ENCODE peak calls at places on chromosomes 6 and 20, in five cellular contexts. Q is transverse colon, U is GM13977, B is foreskin fibroblast, O is cardiac muscle cell. J is an unnamed sample.

GRCh38 chr6:11384531-11385309 is 152.3 kb upstream of the NEDD9 start:
- DNase-seq in U (no peak), Q (no peak), O (no peak), B (no peak), J (no peak)

GRCh38 chr6:149862901-149863595 is 1.1 kb downstream of the LRP11 start:
- DNase-seq in O (peak), U (peak), Q (peak), B (peak), J (peak)

GRCh38 chr6:30571085-30572077 is at the start of gene ABCF1:
- DNase-seq in Q (peak), B (peak), U (peak), O (peak), J (peak)

GRCh38 chr6:6678185-6678671 is 89.7 kb downstream of the LY86 start:
- DNase-seq in U (no peak), B (no peak), Q (peak), O (peak), J (no peak)

GRCh38 chr20:58555078-58555765 is 40.0 kb upstream of the APCDD1L start:
- DNase-seq in Q (no peak), U (no peak), B (peak), O (peak), J (no peak)

GRCh38 chr20:50762045-50762422 is 30.7 kb downstream of the PARD6B start:
- DNase-seq in U (no peak), Q (no peak), B (no peak), O (peak), J (no peak)

GRCh38 chr6:13484138-13484708 is 3.2 kb downstream of the GFOD1 start:
- DNase-seq in U (peak), Q (no peak), O (no peak), B (no peak), J (peak)

GRCh38 chr6:45759134-45759849 is 256.4 kb downstream of the CLIC5 start:
- DNase-seq in O (no peak), B (no peak), Q (no peak), U (no peak), J (no peak)

GRCh38 chr20:44776977-44777376 is 31.3 kb downstream of the KCNK15 start:
- DNase-seq in O (peak), U (no peak), B (no peak), Q (no peak), J (peak)

GRCh38 chr20:50288128-50288623 is 97.5 kb downstream of the CEBPB start:
- DNase-seq in B (no peak), U (no peak), Q (no peak), O (no peak), J (no peak)

GRCh38 chr20:19757973-19758887 is at the start of gene RIN2:
- DNase-seq in Q (peak), U (peak), O (peak), B (peak), J (peak)

GRCh38 chr6:24935753-24936152 is at the start of gene RIPOR2:
- DNase-seq in O (no peak), B (no peak), U (no peak), Q (peak), J (peak)

GRCh38 chr6:167678102-167679101 is 148.3 kb upstream of the AFDN start:
- DNase-seq in Q (peak), O (peak), B (no peak), U (no peak), J (no peak)

GRCh38 chr6:25995507-25995906 is 32.9 kb downstream of the TRIM38 start:
- DNase-seq in U (no peak), Q (no peak), O (no peak), B (no peak), J (no peak)

GRCh38 chr6:104572901-104573300 is 286.8 kb downstream of the HACE1 start:
- DNase-seq in O (no peak), U (no peak), Q (no peak), B (no peak), J (no peak)

DNA sequence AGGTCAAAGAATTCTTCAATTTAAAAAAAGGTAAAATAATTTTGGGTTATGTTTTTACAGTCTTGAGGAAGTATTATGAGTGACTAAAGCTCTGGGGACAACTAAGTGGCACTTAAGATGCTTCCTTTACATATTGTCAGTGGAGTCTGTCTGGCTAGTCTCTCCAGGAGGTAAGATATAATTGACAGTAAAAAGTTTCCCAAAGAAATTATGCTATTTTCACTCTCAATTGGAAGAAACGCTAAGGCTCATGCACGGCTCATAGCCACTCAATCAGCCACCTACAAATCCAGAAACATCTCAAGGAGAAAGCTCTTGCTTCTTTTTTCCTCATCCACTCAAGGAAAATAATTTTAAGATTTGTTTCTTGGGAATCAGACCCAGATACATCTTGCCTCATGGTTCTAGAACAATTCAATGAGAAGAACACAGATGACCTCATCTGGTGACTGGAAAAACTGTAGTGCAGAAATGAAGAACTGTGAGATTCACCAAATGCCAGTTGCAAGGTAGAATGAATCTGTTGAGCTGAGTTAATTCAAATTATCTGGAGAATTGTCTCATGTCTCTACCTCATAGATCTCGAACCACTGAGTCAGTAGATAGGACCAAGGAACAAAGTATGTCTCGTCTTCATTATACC is 252.9 kb downstream of the TPBG start:
- DNase-seq in Q (no peak), B (peak), O (peak), U (no peak), J (no peak)
- TF ChIP-seq CTCF in Q (no peak), B (peak), O (peak), U (no peak), J (no peak)

GRCh38 chr20:1424336-1424735 is 31.5 kb upstream of the FKBP1A start:
- DNase-seq in O (no peak), U (no peak), B (no peak), Q (no peak), J (no peak)

GRCh38 chr20:1430004-1430451 is 36.6 kb downstream of the NSFL1C start:
- DNase-seq in U (no peak), B (peak), O (peak), Q (no peak), J (no peak)

GRCh38 chr20:1429143-1429728 is 36.4 kb upstream of the FKBP1A start:
- DNase-seq in B (no peak), O (no peak), Q (peak), U (no peak), J (no peak)

GRCh38 chr20:1426231-1426849 is 33.5 kb upstream of the FKBP1A start:
- DNase-seq in B (no peak), O (no peak), U (no peak), Q (no peak), J (no peak)

GRCh38 chr20:1427457-1428054 is 34.7 kb upstream of the FKBP1A start:
- DNase-seq in Q (no peak), U (no peak), B (peak), O (peak), J (no peak)
- TF ChIP-seq CTCF in Q (no peak), U (no peak), B (no peak), O (no peak), J (no peak)

GRCh38 chr20:52313335-52313963 is 121.9 kb upstream of the ZFP64 start:
- DNase-seq in Q (no peak), B (no peak), O (peak), U (no peak), J (no peak)
- TF ChIP-seq CTCF in Q (peak), B (peak), O (peak), U (no peak), J (no peak)

GRCh38 chr6:4059115-4059777 is 19.7 kb downstream of the FAM217A start:
- DNase-seq in B (peak), Q (no peak), U (no peak), O (peak), J (peak)
- TF ChIP-seq CTCF in B (no peak), Q (no peak), U (no peak), O (peak), J (no peak)

GRCh38 chr6:64777941-64778785 is 928.9 kb downstream of the EYS start:
- DNase-seq in Q (no peak), O (peak), B (no peak), U (no peak), J (no peak)
- TF ChIP-seq CTCF in Q (no peak), O (no peak), B (no peak), U (no peak), J (no peak)

GRCh38 chr6:31829633-31830492 is 2.3 kb downstream of the HSPA1B start:
- DNase-seq in O (peak), Q (no peak), B (no peak), U (no peak), J (no peak)
- TF ChIP-seq CTCF in O (peak), Q (peak), B (no peak), U (peak), J (peak)

DNA sequence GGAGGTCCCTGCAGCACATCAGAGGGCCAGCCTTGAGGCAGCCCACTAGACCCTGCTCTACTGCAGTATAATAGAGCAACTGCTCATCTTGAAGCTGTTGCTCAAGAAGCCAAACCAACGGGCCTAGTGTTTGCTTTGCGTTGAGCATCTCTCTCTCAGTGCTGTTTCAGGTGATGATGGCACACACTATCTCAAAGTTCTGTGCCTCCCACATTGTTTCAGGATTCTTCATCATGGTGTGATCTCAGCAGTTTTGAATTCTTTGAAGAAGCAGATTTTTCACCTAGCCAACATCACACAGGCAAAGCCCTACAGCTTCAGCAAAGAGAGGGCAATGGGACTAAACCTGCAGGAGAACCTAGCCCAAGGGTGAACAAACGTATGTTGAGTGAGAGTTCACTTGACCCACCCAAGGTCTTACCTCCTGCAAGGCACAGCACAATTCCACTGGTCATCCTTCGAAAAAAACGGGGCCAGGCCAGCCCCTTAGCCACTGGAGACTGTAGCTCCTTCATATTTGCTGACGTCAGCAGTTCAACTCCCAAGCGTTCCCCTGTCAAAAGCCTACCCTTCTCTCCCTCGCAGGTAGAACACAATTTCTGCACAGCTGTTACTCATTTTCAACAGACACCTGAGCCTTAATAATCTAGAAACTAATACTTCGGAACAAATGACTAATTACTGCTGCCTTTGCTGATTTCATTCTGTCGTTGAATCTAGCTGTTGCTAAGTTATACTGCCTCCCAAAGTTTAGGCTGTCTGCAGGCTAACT is 15.8 kb downstream of the MYB start:
- DNase-seq in B (no peak), Q (no peak), U (peak), O (no peak), J (no peak)
- TF ChIP-seq CTCF in B (no peak), Q (no peak), U (no peak), O (no peak), J (no peak)